ENCODE peak calls at places on chromosomes 11 and 22, in four cellular contexts. A is tibial artery; E is CD4-positive, alpha-beta T cell; L is fibroblast of lung. K is an unnamed sample.

GRCh38 chr11:43951231-43951630 is 8.8 kb downstream of the C11orf96 start:
- DNase-seq in A (no peak), E (no peak), L (no peak), K (no peak)

GRCh38 chr11:75547617-75548054 is 14.4 kb upstream of the SERPINH1 start:
- DNase-seq in A (peak; percentile 65), E (no peak), L (peak; percentile 71), K (peak; percentile 78)

GRCh38 chr11:32386770-32387377 is 48.5 kb downstream of the WT1 start:
- DNase-seq in A (no peak), L (peak; percentile 63), E (no peak), K (no peak)

GRCh38 chr22:45218974-45219373 is 21.7 kb downstream of the KIAA0930 start:
- DNase-seq in L (no peak), E (no peak), A (no peak), K (no peak)

GRCh38 chr11:112255075-112255739 is 5.5 kb downstream of the PLET1 start:
- DNase-seq in E (no peak), A (peak; percentile 41), L (peak; percentile 89), K (no peak)

GRCh38 chr22:20136603-20136873 is 4.9 kb downstream of the ZDHHC8 start:
- DNase-seq in L (no peak), E (no peak), A (no peak), K (no peak)

GRCh38 chr11:85889676-85890579 is 34.7 kb downstream of the CCDC83 start:
- DNase-seq in A (no peak), E (no peak), L (peak; percentile 53), K (no peak)

GRCh38 chr11:95659088-95659487 is 130.5 kb downstream of the FAM76B start:
- DNase-seq in A (no peak), L (peak; percentile 33), E (no peak), K (no peak)

GRCh38 chr11:134584706-134585445 is 172.8 kb upstream of the B3GAT1 start:
- DNase-seq in L (no peak), E (no peak), A (peak; percentile 49), K (no peak)

GRCh38 chr11:32829680-32830412 is at the start of gene PRRG4:
- DNase-seq in A (peak; percentile 47), L (peak; percentile 29), E (no peak), K (peak; percentile 89)

GRCh38 chr11:23976369-23976768 is 520.5 kb upstream of the LUZP2 start:
- DNase-seq in L (no peak), E (no peak), A (no peak), K (no peak)

GRCh38 chr11:117984471-117984870 is 1.7 kb upstream of the IL10RA start:
- DNase-seq in A (peak; percentile 2), L (no peak), E (no peak), K (no peak)

GRCh38 chr22:46561435-46561905 is 24.1 kb upstream of the CELSR1 start:
- DNase-seq in E (no peak), A (no peak), L (no peak), K (peak; percentile 40)

GRCh38 chr11:70577948-70578347 is 179.6 kb downstream of the CTTN start:
- DNase-seq in L (no peak), E (no peak), A (no peak), K (no peak)

GRCh38 chr22:42747701-42748513 is 27.2 kb upstream of the A4GALT start:
- DNase-seq in L (peak; percentile 77), A (no peak), E (no peak), K (no peak)

GRCh38 chr22:49934144-49934890 is 15.9 kb downstream of the CRELD2 start:
- DNase-seq in A (no peak), E (no peak), L (peak; percentile 47), K (peak; percentile 88)

GRCh38 chr11:128388182-128388815 is 199.1 kb downstream of the ETS1 start:
- DNase-seq in E (no peak), A (no peak), L (no peak), K (no peak)

GRCh38 chr11:88454881-88455280 is 117.3 kb upstream of the CTSC start:
- DNase-seq in E (no peak), L (peak; percentile 33), A (no peak), K (no peak)

GRCh38 chr22:37416806-37417205 is 10.5 kb downstream of the ELFN2 start:
- DNase-seq in A (no peak), E (no peak), L (no peak), K (no peak)

GRCh38 chr22:26753125-26753862 is 95.9 kb downstream of the MIAT start:
- DNase-seq in L (no peak), A (no peak), E (no peak), K (no peak)

GRCh38 chr11:99020324-99021225 is at the start of gene CNTN5:
- DNase-seq in A (peak; percentile 32), E (no peak), L (peak; percentile 42), K (peak; percentile 53)

GRCh38 chr22:42856179-42856864 is 751 bp downstream of the ARFGAP3 start:
- DNase-seq in E (peak; percentile 11), L (peak; percentile 36), A (peak; percentile 67), K (peak; percentile 83)

GRCh38 chr11:87212891-87213290 is 175.2 kb downstream of the TMEM135 start:
- DNase-seq in E (no peak), A (no peak), L (no peak), K (no peak)

GRCh38 chr11:9802291-9802861 is 138.5 kb downstream of the SWAP70 start:
- DNase-seq in A (no peak), E (no peak), L (peak; percentile 86), K (no peak)

GRCh38 chr11:72100009-72100408 is 3.1 kb downstream of the LAMTOR1 start:
- DNase-seq in A (no peak), L (no peak), E (no peak), K (no peak)

GRCh38 chr11:130179396-130180306 is 20.1 kb downstream of the ST14 start:
- DNase-seq in L (no peak), E (no peak), A (no peak), K (peak; percentile 47)

GRCh38 chr11:73404048-73404447 is 27.8 kb downstream of the RELT start:
- DNase-seq in A (peak; percentile 75), E (no peak), L (peak; percentile 44), K (peak; percentile 80)

GRCh38 chr22:35743466-35743865 is 25.8 kb downstream of the APOL5 start:
- DNase-seq in L (peak; percentile 33), A (no peak), E (no peak), K (no peak)
- H3K27ac ChIP-seq in L (peak overlapping the region; percentile 93), A (no peak overlapping the region), E (no peak overlapping the region), K (no peak overlapping the region)

DNA sequence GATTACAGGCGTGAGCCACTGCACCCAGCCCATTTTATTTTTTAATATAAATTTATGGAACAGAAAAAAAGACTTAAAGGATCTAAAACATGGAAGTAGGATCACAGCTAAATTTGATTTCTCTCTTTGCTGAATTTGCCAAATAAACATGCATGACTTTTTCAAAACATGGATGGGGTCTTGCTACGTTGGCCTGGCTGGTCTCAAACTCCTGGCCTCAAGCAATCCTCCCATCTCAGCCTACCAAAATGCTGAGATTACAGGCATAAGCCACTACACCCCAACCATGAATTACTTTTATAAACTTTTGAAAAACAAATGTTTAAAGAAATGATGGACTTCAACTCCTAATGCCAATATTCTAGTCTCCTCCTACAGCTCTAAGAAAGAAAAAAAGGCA is 61.2 kb downstream of the PHF21A start:
- DNase-seq in A (no peak), E (no peak), L (no peak), K (no peak)
- H3K27ac ChIP-seq in A (no peak overlapping the region), E (no peak overlapping the region), L (no peak overlapping the region), K (no peak overlapping the region)

GRCh38 chr11:824942-825341 is 2.8 kb upstream of the CRACR2B start:
- DNase-seq in E (no peak), L (no peak), A (no peak), K (no peak)
- H3K27ac ChIP-seq in E (no peak overlapping the region), L (no peak overlapping the region), A (no peak overlapping the region), K (peak overlapping the region; percentile 86)

DNA sequence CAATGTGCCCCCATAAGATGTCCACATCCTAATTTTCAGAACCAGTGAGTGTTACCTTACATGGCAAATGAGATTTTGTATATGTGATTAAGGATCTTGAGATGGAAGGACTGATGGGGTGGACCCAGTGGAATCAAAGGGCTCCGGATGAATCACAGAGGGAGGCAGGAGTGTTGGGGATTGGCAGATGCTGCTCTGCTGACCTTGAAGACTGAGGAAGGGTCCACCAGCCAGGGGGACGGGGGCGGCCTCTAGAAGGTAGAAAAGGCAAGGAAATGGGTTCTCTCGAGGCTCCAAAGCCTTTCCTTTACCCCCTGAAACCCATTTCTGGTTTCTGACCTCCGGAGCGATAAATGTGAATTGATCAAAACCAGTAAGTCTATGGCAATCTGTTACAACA is 18.8 kb downstream of the TMEM218 start:
- DNase-seq in A (no peak), L (no peak), E (no peak), K (no peak)
- H3K27ac ChIP-seq in A (no peak overlapping the region), L (no peak overlapping the region), E (no peak overlapping the region), K (no peak overlapping the region)

K was measured in lower lobe of right lung.